ENCODE peak calls at places on chromosomes 5 and 9, in eight cellular contexts. M is neuronal stem cell; O is foreskin keratinocyte; X is HEK293T; N is Peyer's patch; A is HFF-Myc; B is CD4-positive, alpha-beta memory T cell; S is foreskin fibroblast. W is an unnamed sample.

GRCh38 chr9:123338710-123339665 is 17.0 kb upstream of the CRB2 start:
- DNase-seq in A (no peak), X (no peak), S (no peak), N (peak), B (peak), O (no peak), M (no peak), W (no peak)

GRCh38 chr9:34125681-34126206 is 754 bp downstream of the DCAF12 start:
- DNase-seq in N (no peak), X (peak), S (peak), B (no peak), A (no peak), O (peak), M (no peak), W (no peak)

GRCh38 chr9:133478851-133479711 is at the start of gene SLC2A6:
- DNase-seq in B (peak), S (peak), N (peak), A (peak), O (peak), X (peak), M (peak), W (peak)

GRCh38 chr5:159965031-159965837 is 43.7 kb upstream of the TTC1 start:
- DNase-seq in O (peak), A (peak), B (no peak), X (peak), M (no peak), S (peak), N (peak), W (no peak)

GRCh38 chr5:113612060-113612496 is 98.6 kb downstream of the YTHDC2 start:
- DNase-seq in S (peak), M (peak), A (peak), N (no peak), O (peak), B (peak), X (peak), W (no peak)

GRCh38 chr5:42767491-42768105 is 11.0 kb downstream of the CCDC152 start:
- DNase-seq in S (peak), O (peak), N (no peak), M (no peak), A (no peak), B (peak), X (peak), W (no peak)

GRCh38 chr5:34517249-34517648 is 138.9 kb upstream of the RAI14 start:
- DNase-seq in S (peak), M (no peak), B (no peak), O (no peak), X (no peak), A (no peak), N (no peak), W (no peak)

GRCh38 chr5:100479079-100479688 is 56.0 kb upstream of the FAM174A start:
- DNase-seq in S (no peak), X (peak), O (peak), M (peak), N (no peak), B (peak), A (no peak), W (no peak)

GRCh38 chr9:107637421-107638420 is 148.2 kb upstream of the KLF4 start:
- DNase-seq in A (peak), N (peak), O (peak), M (peak), B (no peak), X (no peak), S (peak), W (peak)

GRCh38 chr9:136385015-136385414 is 11.5 kb upstream of the CARD9 start:
- DNase-seq in S (no peak), B (peak), X (no peak), A (no peak), O (no peak), M (no peak), N (no peak), W (no peak)

GRCh38 chr9:131046581-131047202 is 37.7 kb downstream of the LAMC3 start:
- DNase-seq in B (peak), X (peak), N (peak), S (peak), M (peak), A (no peak), O (peak), W (peak)

GRCh38 chr5:168291281-168291960 is at the start of gene WWC1:
- DNase-seq in X (peak), B (peak), N (peak), S (peak), O (peak), A (no peak), M (no peak), W (peak)

GRCh38 chr5:170216262-170216864 is 16.4 kb upstream of the C5orf58 start:
- DNase-seq in X (peak), A (peak), O (peak), S (peak), B (no peak), M (no peak), N (no peak), W (no peak)

GRCh38 chr5:95941756-95942155 is 19.9 kb downstream of the ELL2 start:
- DNase-seq in B (no peak), M (no peak), O (no peak), X (no peak), S (no peak), N (no peak), A (no peak), W (no peak)

GRCh38 chr9:6109986-6110385 is 94.6 kb upstream of the RANBP6 start:
- DNase-seq in O (no peak), M (no peak), N (no peak), X (no peak), S (no peak), A (no peak), B (no peak), W (no peak)

GRCh38 chr5:38163636-38164237 is 94.6 kb upstream of the EGFLAM start:
- DNase-seq in B (no peak), M (no peak), S (no peak), N (no peak), X (no peak), O (peak), A (no peak), W (no peak)

GRCh38 chr9:114775981-114776380 is 29.9 kb downstream of the TNFSF15 start:
- DNase-seq in B (no peak), S (no peak), N (no peak), M (no peak), X (no peak), O (no peak), A (no peak), W (no peak)

GRCh38 chr5:139651502-139651862 is 3.3 kb downstream of the CXXC5 start:
- DNase-seq in X (no peak), O (no peak), B (no peak), A (no peak), N (no peak), M (no peak), S (no peak), W (no peak)

GRCh38 chr5:10456583-10457562 is 15.2 kb downstream of the ROPN1L start:
- DNase-seq in N (no peak), X (no peak), S (peak), A (no peak), O (peak), B (no peak), M (no peak), W (no peak)

GRCh38 chr5:120449501-120449900 is 14.6 kb upstream of the PRR16 start:
- DNase-seq in X (no peak), B (no peak), N (no peak), A (no peak), O (no peak), M (no peak), S (peak), W (no peak)

GRCh38 chr9:97109194-97109811 is 70.4 kb upstream of the CTSV start:
- DNase-seq in N (peak), S (peak), X (peak), B (peak), M (peak), O (peak), A (peak), W (no peak)

GRCh38 chr5:95153581-95153980 is 131.3 kb downstream of the MCTP1 start:
- DNase-seq in O (no peak), N (no peak), A (no peak), S (no peak), X (no peak), B (no peak), M (no peak), W (no peak)

GRCh38 chr5:107466233-107466769 is 204.4 kb downstream of the EFNA5 start:
- DNase-seq in X (peak), A (no peak), M (peak), N (no peak), O (peak), S (peak), B (no peak), W (no peak)

GRCh38 chr5:16918891-16919671 is 17.0 kb downstream of the MYO10 start:
- DNase-seq in A (no peak), M (no peak), N (no peak), S (no peak), X (no peak), O (no peak), B (no peak), W (no peak)

GRCh38 chr5:83487155-83487554 is 15.6 kb downstream of the VCAN start:
- DNase-seq in N (no peak), B (no peak), O (no peak), X (no peak), A (no peak), M (no peak), S (no peak), W (no peak)

GRCh38 chr9:4228606-4229005 is 71.3 kb downstream of the GLIS3 start:
- DNase-seq in N (no peak), O (peak), A (no peak), S (peak), M (no peak), B (no peak), X (no peak), W (no peak)

GRCh38 chr9:134293576-134294227 is 32.6 kb upstream of the RXRA start:
- DNase-seq in M (peak), O (no peak), S (peak), A (no peak), X (no peak), N (no peak), B (no peak), W (no peak)

GRCh38 chr5:74957906-74958305 is 91.7 kb upstream of the FAM169A start:
- DNase-seq in B (no peak), N (no peak), S (no peak), X (no peak), O (no peak), M (no peak), A (no peak), W (no peak)

GRCh38 chr9:128927731-128928411 is 7.1 kb downstream of the PHYHD1 start:
- DNase-seq in N (peak), X (peak), M (peak), O (no peak), B (peak), A (no peak), S (peak), W (peak)